ENCODE peak calls at places on chromosomes 6 and 20, in six cellular contexts. M is GM18507; T is naive thymus-derived CD4-positive, alpha-beta T cell; L is EH; Y is naive thymus-derived CD8-positive, alpha-beta T cell; N is NCI-H1436. J is an unnamed sample.

GRCh38 chr6:80282913-80283554 is 176.6 kb downstream of the BCKDHB start:
- DNase-seq in N (no peak), L (peak), T (no peak), Y (no peak), M (no peak), J (no peak)

GRCh38 chr6:35573495-35574110 is 60.9 kb upstream of the TULP1 start:
- DNase-seq in T (no peak), L (no peak), N (no peak), Y (no peak), M (no peak), J (no peak)

GRCh38 chr20:50130995-50131394 is 18.0 kb upstream of the UBE2V1 start:
- DNase-seq in N (no peak), T (no peak), M (no peak), Y (no peak), L (peak), J (no peak)

GRCh38 chr20:57211949-57212889 is 54.2 kb downstream of the BMP7 start:
- DNase-seq in Y (no peak), L (peak), T (no peak), N (no peak), M (no peak), J (peak)

GRCh38 chr20:38395165-38395564 is 40.0 kb downstream of the SNHG17 start:
- DNase-seq in M (no peak), L (peak), N (no peak), Y (no peak), T (no peak), J (no peak)

GRCh38 chr6:44850367-44850766 is 462.9 kb downstream of the CDC5L start:
- DNase-seq in Y (no peak), M (no peak), N (no peak), T (no peak), L (no peak), J (peak)

GRCh38 chr6:159833556-159833955 is 33.5 kb downstream of the PNLDC1 start:
- DNase-seq in Y (no peak), T (no peak), M (no peak), L (peak), N (no peak), J (no peak)

GRCh38 chr6:26233608-26234420 is 131.2 kb upstream of the BTN3A2 start:
- DNase-seq in M (no peak), T (peak), Y (peak), N (no peak), L (peak), J (peak)

GRCh38 chr6:130749402-130749801 is 77.8 kb upstream of the SMLR1 start:
- DNase-seq in M (no peak), N (no peak), Y (no peak), T (no peak), L (no peak), J (no peak)

GRCh38 chr6:48757661-48758060 is 646.7 kb upstream of the PTCHD4 start:
- DNase-seq in T (no peak), N (no peak), L (peak), M (no peak), Y (no peak), J (no peak)

GRCh38 chr6:164133095-164133494 is 718.6 kb downstream of the QKI start:
- DNase-seq in L (no peak), N (no peak), M (no peak), T (no peak), Y (no peak), J (no peak)

J was measured in NCI-H2227 treated with DMSO at 0.1 percent for 48 hours.